ENCODE peak calls at places on chromosomes 6 and 20, in four cellular contexts. V is activated B cell treated with CpG ODN at 0.5 μM for 24 hours, M is natural killer cell, Z is choroid plexus epithelial cell. C is an unnamed sample.

GRCh38 chr6:167225903-167226508 is 65.1 kb upstream of the UNC93A start:
- DNase-seq in V (no peak), M (no peak), Z (no peak), C (no peak)

GRCh38 chr20:50401047-50401586 is 109.1 kb upstream of the PTPN1 start:
- DNase-seq in M (no peak), Z (no peak), V (no peak), C (no peak)

GRCh38 chr20:59031326-59032022 is 661 bp downstream of the ATP5F1E start:
- DNase-seq in Z (no peak), V (no peak), M (no peak), C (peak; percentile 11)

GRCh38 chr6:1190361-1190760 is 121.5 kb upstream of the FOXQ1 start:
- DNase-seq in V (no peak), M (no peak), Z (peak; percentile 94), C (peak; percentile 93)

GRCh38 chr6:75458895-75459294 is 34.7 kb downstream of the FILIP1 start:
- DNase-seq in V (no peak), M (no peak), Z (peak; percentile 91), C (peak; percentile 58)

GRCh38 chr6:156395276-156395675 is 381.9 kb upstream of the ARID1B start:
- DNase-seq in M (no peak), Z (no peak), V (no peak), C (no peak)

GRCh38 chr20:50969912-50970311 is 11.3 kb downstream of the MOCS3 start:
- DNase-seq in M (no peak), V (no peak), Z (peak; percentile 66), C (no peak)

GRCh38 chr6:16108996-16109658 is 19.8 kb upstream of the MYLIP start:
- DNase-seq in Z (peak; percentile 25), M (no peak), V (no peak), C (peak; percentile 82)

GRCh38 chr6:6466967-6467761 is 121.4 kb upstream of the LY86 start:
- DNase-seq in Z (no peak), V (no peak), M (no peak), C (peak; percentile 4)

GRCh38 chr6:37822851-37823682 is 3.5 kb downstream of the ZFAND3 start:
- DNase-seq in Z (no peak), M (no peak), V (no peak), C (peak; percentile 32)

GRCh38 chr6:163579880-163580295 is 165.4 kb downstream of the QKI start:
- DNase-seq in Z (peak; percentile 60), V (no peak), M (no peak), C (peak; percentile 18)

GRCh38 chr6:80227545-80227944 is 121.1 kb downstream of the BCKDHB start:
- DNase-seq in M (no peak), Z (no peak), V (no peak), C (no peak)

GRCh38 chr20:51345601-51346101 is 196.9 kb downstream of the NFATC2 start:
- DNase-seq in V (no peak), Z (peak; percentile 83), M (no peak), C (peak; percentile 56)

GRCh38 chr6:87182321-87182720 is 27.0 kb downstream of the ZNF292 start:
- DNase-seq in M (no peak), V (no peak), Z (no peak), C (no peak)

GRCh38 chr6:1497593-1498105 is 108.3 kb downstream of the FOXF2 start:
- DNase-seq in M (no peak), V (no peak), Z (no peak), C (no peak)

GRCh38 chr6:128479048-128479666 is 41.2 kb downstream of the PTPRK start:
- DNase-seq in Z (no peak), M (no peak), V (no peak), C (no peak)

GRCh38 chr6:37021356-37022129 is 16.1 kb downstream of the FGD2 start:
- DNase-seq in V (no peak), M (peak; percentile 34), Z (peak; percentile 82), C (peak; percentile 56)

GRCh38 chr6:116255246-116255800 is 1.4 kb upstream of the TSPYL4 start:
- DNase-seq in M (no peak), Z (no peak), V (no peak), C (no peak)

GRCh38 chr20:23622839-23623343 is 14.9 kb downstream of the CST3 start:
- DNase-seq in M (no peak), V (no peak), Z (peak; percentile 91), C (peak; percentile 98)

GRCh38 chr6:133637874-133638273 is 251.0 kb upstream of the TCF21 start:
- DNase-seq in Z (no peak), M (no peak), V (no peak), C (no peak)

GRCh38 chr20:622161-622560 is 12.1 kb upstream of the TCF15 start:
- DNase-seq in V (no peak), M (no peak), Z (no peak), C (no peak)

GRCh38 chr20:41177636-41178035 is 40.3 kb downstream of the PLCG1 start:
- DNase-seq in V (peak; percentile 12), M (no peak), Z (peak; percentile 78), C (peak; percentile 72)

GRCh38 chr6:132011582-132011981 is 60.4 kb upstream of the CCN2 start:
- DNase-seq in M (no peak), V (no peak), Z (peak; percentile 47), C (peak; percentile 18)

GRCh38 chr6:42239736-42240375 is 22.2 kb upstream of the MRPS10 start:
- DNase-seq in V (no peak), M (no peak), Z (peak; percentile 42), C (peak; percentile 34)

GRCh38 chr20:61371501-61372150 is 119.6 kb downstream of the CDH4 start:
- DNase-seq in M (no peak), V (no peak), Z (no peak), C (peak; percentile 3)

GRCh38 chr6:111220383-111221031 is 133.2 kb downstream of the SLC16A10 start:
- DNase-seq in Z (no peak), M (no peak), V (no peak), C (no peak)

GRCh38 chr20:23923891-23924435 is 44.4 kb upstream of the CST5 start:
- DNase-seq in M (no peak), Z (no peak), V (no peak), C (no peak)

GRCh38 chr20:53828673-53829085 is 235.0 kb upstream of the ZNF217 start:
- DNase-seq in V (no peak), Z (peak; percentile 95), M (no peak), C (peak; percentile 93)
- TF ChIP-seq CTCF in V (no peak), Z (peak; percentile 44), M (no peak), C (peak; percentile 14)

GRCh38 chr20:60053125-60053812 is 95.0 kb downstream of the CDH26 start:
- DNase-seq in M (no peak), Z (no peak), V (no peak), C (peak; percentile 8)

GRCh38 chr20:60052322-60052721 is 94.1 kb downstream of the CDH26 start:
- DNase-seq in V (no peak), Z (no peak), M (no peak), C (no peak)

GRCh38 chr20:60048634-60049578 is 90.7 kb downstream of the CDH26 start:
- DNase-seq in M (no peak), Z (no peak), V (no peak), C (no peak)

GRCh38 chr20:60049601-60050000 is 91.4 kb downstream of the CDH26 start:
- DNase-seq in Z (no peak), M (no peak), V (no peak), C (no peak)

DNA sequence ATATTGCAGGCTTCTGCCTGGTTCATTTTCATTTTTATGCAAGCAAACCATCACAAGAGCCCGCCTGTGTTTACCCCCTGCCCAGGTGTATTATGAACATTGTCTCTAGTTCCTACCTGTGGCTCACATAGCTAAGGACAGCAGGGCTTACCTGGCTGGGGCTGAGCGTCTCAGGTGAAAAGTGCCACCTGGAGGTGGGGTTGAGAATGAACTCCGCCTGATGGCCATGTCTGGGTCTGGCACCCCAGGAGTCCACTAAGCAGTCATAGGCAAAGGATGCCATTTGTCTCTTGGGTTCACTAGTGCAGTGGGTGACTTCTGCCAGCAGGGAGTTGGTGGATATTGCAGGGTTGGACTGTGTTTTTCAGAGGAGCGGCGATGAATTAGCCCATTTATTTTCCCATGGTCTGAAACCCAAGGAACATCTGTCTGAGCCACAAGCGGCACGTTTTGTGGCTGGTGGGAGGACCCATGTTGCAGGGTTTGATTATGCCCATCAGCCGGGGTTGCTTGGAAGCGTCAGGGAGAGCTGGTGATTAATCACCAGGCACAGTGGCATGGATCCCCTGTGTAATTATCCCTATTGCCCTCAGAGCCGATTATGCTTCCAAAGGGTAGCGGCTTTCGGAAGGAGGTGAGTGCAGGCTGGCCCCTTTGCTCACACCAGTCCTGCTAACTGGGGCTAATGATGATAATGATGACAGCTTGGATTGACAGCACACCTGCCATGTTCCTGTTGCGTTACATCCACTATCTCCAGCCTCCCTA is 92.2 kb downstream of the CDH26 start:
- DNase-seq in Z (no peak), V (no peak), M (no peak), C (no peak)
- TF ChIP-seq CTCF in Z (no peak), V (no peak), M (no peak), C (no peak)

GRCh38 chr6:143513410-143513809 is 1.9 kb upstream of the FUCA2 start:
- DNase-seq in Z (peak; percentile 25), M (no peak), V (no peak), C (no peak)

GRCh38 chr6:143507358-143508145 is 4.0 kb downstream of the FUCA2 start:
- DNase-seq in M (no peak), V (no peak), Z (no peak), C (peak; percentile 28)

GRCh38 chr6:143515766-143516355 is 4.3 kb upstream of the FUCA2 start:
- DNase-seq in M (no peak), Z (no peak), V (no peak), C (no peak)

GRCh38 chr6:143514996-143515760 is 3.7 kb upstream of the FUCA2 start:
- DNase-seq in Z (no peak), M (no peak), V (no peak), C (no peak)

DNA sequence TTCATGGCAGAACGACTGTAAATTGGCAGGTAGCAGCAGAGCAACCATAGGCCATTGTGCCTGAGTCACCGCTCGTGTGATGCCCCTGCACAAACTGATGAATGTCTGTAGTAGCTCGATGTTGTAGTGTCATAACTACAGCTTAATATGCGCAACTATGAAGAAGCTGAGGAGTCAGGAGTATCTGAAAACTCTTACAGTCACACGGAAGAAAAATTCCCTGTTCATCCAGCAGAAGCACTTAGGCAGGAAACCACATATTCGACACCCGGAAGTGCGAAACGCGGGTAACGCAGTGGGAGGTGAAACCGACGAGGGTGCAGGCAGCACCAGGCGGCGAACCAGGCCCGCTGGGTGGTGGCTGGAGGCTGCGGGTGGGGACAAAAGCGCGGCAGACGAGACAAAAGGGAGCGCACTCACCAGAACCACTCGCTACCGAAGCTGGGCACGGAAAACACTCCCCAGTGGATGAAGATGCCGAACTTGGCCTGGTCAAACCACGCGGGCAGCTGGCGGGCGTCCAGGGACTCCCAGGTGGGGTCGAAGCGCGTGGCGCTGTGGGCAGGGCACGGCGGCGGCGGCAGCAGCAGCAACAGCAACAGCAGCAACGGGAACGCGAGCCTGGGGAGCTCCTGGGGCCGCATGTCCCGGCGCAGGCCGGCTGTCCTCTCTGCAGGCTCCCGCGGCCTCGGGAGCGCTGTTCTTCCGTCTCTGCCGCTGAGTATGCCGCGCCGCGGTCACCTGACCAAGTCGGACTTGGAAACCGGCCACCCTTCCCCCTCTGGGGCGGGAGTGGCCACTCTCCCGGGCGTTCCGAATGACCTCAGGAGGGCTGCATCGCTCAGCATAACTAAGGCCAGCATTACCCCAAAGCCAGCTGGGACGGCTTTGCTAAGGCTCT is at the start of gene FUCA2:
- DNase-seq in Z (peak; percentile 89), M (peak; percentile 51), V (peak; percentile 47), C (peak; percentile 91)
- TF ChIP-seq CTCF in Z (peak; percentile 13), M (no peak), V (no peak), C (no peak)

DNA sequence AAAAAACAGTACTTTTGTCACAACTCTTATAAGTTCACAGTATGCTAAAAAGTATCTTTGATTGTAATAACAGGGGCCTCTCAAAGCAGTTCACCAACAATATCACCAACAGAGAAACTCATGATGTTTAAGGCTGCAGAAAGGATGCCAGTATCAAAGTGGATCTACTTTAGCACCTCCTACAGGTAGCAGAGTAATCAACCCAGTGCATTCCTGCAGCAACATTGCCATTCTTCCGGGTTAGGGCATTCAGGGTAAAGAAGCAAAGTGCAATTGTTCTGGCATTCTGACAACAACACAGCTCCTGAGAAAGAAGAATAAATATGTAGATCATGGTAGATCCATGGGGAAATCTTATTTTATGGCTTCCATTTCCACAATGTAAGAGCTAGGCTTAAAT is 7.6 kb upstream of the SLC17A4 start:
- DNase-seq in Z (no peak), V (no peak), M (no peak), C (no peak)
- TF ChIP-seq CTCF in Z (no peak), V (no peak), M (no peak), C (no peak)

C was measured in fibroblast of villous mesenchyme.